ENCODE peak calls at places on chromosomes 5 and 9, in six cellular contexts. N is uterus, A is Peyer's patch, G is transverse colon, X is tibial nerve, L is stomach. D is an unnamed sample.

GRCh38 chr9:133333566-133333965 is 2.4 kb downstream of the SURF6 start:
- DNase-seq in N (no peak), A (no peak), G (no peak), X (no peak), L (no peak), D (peak)

GRCh38 chr5:129094924-129095797 is 612 bp downstream of the ISOC1 start:
- DNase-seq in N (peak), A (peak), G (peak), X (peak), L (peak), D (peak)

GRCh38 chr9:20623021-20623747 is 885 bp upstream of the MLLT3 start:
- DNase-seq in N (peak), A (peak), G (peak), X (no peak), L (peak), D (peak)

GRCh38 chr5:42597318-42597937 is 159.2 kb upstream of the CCDC152 start:
- DNase-seq in N (no peak), A (no peak), G (no peak), X (no peak), L (no peak), D (no peak)

GRCh38 chr9:124721109-124721850 is 49.8 kb downstream of the NR6A1 start:
- DNase-seq in N (no peak), A (no peak), G (no peak), X (no peak), L (no peak), D (no peak)

GRCh38 chr5:80308526-80308925 is 11.3 kb upstream of the SPZ1 start:
- DNase-seq in N (no peak), A (no peak), G (no peak), X (no peak), L (no peak), D (peak)

GRCh38 chr5:159099049-159099760 is 511 bp downstream of the EBF1 start:
- DNase-seq in N (peak), A (peak), G (no peak), X (no peak), L (no peak), D (peak)

GRCh38 chr5:176776916-176777315 is 33.4 kb upstream of the UNC5A start:
- DNase-seq in N (no peak), A (peak), G (no peak), X (no peak), L (no peak), D (peak)

GRCh38 chr5:61139094-61139873 is 23.0 kb downstream of the SMIM15 start:
- DNase-seq in N (no peak), A (no peak), G (no peak), X (no peak), L (no peak), D (no peak)

GRCh38 chr5:73365301-73365853 is 83.2 kb downstream of the FOXD1 start:
- DNase-seq in N (no peak), A (no peak), G (no peak), X (no peak), L (no peak), D (no peak)

GRCh38 chr5:124328201-124328600 is 418.2 kb downstream of the ZNF608 start:
- DNase-seq in N (no peak), A (no peak), G (no peak), X (no peak), L (no peak), D (no peak)

GRCh38 chr9:124054671-124055212 is 43.2 kb downstream of the LHX2 start:
- DNase-seq in N (no peak), A (no peak), G (no peak), X (no peak), L (no peak), D (no peak)

GRCh38 chr5:165913059-165913458 is 2378.4 kb upstream of the WWC1 start:
- DNase-seq in N (no peak), A (no peak), G (no peak), X (no peak), L (no peak), D (no peak)

GRCh38 chr9:132384376-132384775 is 22.3 kb downstream of the TTF1 start:
- DNase-seq in N (no peak), A (no peak), G (no peak), X (no peak), L (no peak), D (no peak)

GRCh38 chr5:147690595-147690994 is 91.9 kb downstream of the JAKMIP2 start:
- DNase-seq in N (no peak), A (no peak), G (no peak), X (no peak), L (peak), D (no peak)

GRCh38 chr9:136252281-136252680 is 6.7 kb upstream of the QSOX2 start:
- DNase-seq in N (no peak), A (no peak), G (no peak), X (no peak), L (no peak), D (no peak)

GRCh38 chr9:130601100-130601499 is 21.7 kb downstream of the FUBP3 start:
- DNase-seq in N (no peak), A (no peak), G (no peak), X (no peak), L (no peak), D (no peak)

GRCh38 chr9:130597228-130597627 is 17.9 kb downstream of the FUBP3 start:
- DNase-seq in N (no peak), A (no peak), G (no peak), X (no peak), L (no peak), D (no peak)

GRCh38 chr9:130593020-130593419 is 13.6 kb downstream of the FUBP3 start:
- DNase-seq in N (no peak), A (no peak), G (no peak), X (no peak), L (no peak), D (no peak)

GRCh38 chr9:130599625-130600024 is 20.2 kb downstream of the FUBP3 start:
- DNase-seq in N (no peak), A (no peak), G (no peak), X (no peak), L (no peak), D (no peak)

GRCh38 chr9:130598188-130598587 is 18.8 kb downstream of the FUBP3 start:
- DNase-seq in N (no peak), A (no peak), G (no peak), X (no peak), L (no peak), D (no peak)
- H3K27ac ChIP-seq in N (no peak), A (no peak), G (no peak), X (no peak), L (no peak), D (no peak)

GRCh38 chr5:127072861-127073846 is at the start of gene C5orf63:
- DNase-seq in N (peak), A (peak), G (peak), X (peak), L (peak), D (peak)
- TF ChIP-seq POLR2A in N (no peak), A (peak), G (peak), X (no peak), L (no peak), D (no peak)

DNA sequence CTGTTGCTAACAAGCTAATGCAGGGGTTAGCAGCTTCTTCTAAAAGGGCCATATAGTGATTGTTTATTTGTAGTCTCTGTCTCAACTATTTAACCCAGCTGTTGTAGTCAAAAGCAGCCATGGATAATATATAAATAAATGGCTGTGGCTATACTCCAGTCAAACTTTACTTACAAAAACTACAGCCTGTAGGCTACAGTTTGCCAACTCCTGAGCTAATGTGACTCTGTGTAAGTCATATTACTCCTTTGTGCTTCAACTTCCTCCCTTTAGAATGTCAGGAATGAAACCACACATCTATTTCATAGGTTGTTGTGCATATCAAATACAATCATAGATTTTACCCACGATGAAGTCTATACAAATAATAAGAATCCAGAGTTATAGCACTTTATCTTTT is 21.7 kb downstream of the STOM start:
- DNase-seq in N (no peak), A (no peak), G (no peak), X (no peak), L (no peak), D (no peak)
- H3K27ac ChIP-seq in N (peak), A (no peak), G (peak), X (no peak), L (peak), D (peak)

DNA sequence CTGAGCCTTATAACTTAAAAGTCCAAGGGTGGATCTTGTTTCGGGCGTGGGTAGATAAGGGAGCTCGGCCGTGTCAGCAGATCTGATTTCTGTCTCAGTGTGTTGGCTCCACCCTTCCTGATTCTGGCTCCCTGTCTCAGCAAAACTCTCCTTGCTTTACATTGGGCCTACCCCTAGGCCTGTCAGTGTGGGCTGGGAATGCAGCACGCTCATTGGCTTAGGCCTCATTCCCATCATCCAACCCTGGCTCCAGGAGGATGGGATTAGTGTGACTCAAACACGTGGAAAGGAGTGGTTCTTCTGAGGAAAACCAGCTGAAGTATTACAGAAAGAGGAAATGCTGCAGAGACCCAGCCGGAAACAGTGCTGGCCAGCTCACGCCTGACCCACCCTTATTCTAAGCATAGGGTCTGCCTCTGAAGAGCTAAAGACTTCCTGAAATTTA is 59.9 kb downstream of the ZFAND5 start:
- DNase-seq in N (peak), A (peak), G (peak), X (no peak), L (peak), D (peak)
- TF ChIP-seq POLR2A in N (peak), A (peak), G (peak), X (peak), L (no peak), D (no peak)

DNA sequence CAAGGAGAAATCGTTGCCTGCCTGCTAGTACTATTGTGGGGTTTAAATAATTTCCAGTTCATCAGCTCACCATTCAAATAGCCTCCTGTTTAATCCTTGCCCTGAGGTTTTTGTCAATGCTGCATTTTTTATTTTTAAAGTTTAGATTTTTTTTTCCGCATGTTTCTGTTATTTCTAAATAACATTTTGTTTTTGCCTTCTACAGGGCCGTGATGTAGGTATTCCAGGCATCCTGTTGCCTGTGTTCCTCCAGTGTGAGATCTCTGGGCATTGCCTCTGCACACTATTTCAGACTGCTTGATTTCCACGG is 124.3 kb downstream of the HSD17B3 start:
- DNase-seq in N (no peak), A (no peak), G (no peak), X (no peak), L (no peak), D (no peak)
- H3K27ac ChIP-seq in N (no peak), A (no peak), G (peak), X (no peak), L (peak), D (no peak)

DNA sequence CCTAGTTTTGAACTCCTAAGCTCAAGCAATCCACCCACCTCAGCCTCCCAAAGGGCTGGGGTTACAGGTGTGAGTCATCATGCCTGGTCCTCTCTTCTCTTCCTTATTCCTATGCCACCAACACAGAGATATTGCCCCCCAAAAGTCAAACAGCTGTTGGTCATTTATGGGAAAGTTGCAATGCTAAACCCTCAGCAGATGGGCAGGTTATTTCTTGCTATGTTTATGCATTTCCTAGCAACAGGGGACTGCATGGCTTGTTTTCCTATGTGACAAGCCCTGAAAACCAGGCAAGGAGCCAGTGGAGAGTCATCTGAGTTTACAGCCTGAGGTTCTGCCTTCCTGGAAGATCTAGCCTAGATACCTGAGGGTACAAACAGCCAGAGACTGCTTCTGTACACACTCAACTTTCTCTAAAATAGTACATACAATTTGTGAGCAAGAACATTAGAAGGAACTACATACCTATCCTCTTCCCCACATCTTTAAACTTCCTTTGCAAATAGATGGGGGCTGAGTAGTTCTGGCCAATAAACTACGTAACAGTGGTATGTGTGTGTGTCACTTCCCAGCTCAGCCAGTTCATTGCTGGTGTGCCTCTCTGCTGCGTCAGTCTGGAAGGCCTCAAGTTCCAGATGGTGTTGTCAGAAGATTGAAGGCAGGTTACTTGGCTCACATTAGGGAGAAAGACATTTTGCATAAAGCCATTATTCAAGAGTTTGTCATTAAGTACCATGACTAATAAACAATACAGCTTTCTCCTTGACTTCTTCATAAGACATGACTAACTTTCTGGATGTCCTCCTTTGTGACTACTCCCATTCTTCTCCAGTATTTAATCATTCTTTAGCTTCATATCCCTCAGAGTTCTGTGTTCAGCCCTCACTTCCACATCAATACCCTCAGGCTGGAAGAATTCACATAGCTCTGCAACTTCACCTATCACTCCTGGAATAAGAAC is 65.3 kb downstream of the CSNK1A1 start:
- DNase-seq in N (peak), A (peak), G (peak), X (no peak), L (peak), D (no peak)
- TF ChIP-seq POLR2A in N (peak), A (peak), G (peak), X (no peak), L (no peak), D (no peak)

DNA sequence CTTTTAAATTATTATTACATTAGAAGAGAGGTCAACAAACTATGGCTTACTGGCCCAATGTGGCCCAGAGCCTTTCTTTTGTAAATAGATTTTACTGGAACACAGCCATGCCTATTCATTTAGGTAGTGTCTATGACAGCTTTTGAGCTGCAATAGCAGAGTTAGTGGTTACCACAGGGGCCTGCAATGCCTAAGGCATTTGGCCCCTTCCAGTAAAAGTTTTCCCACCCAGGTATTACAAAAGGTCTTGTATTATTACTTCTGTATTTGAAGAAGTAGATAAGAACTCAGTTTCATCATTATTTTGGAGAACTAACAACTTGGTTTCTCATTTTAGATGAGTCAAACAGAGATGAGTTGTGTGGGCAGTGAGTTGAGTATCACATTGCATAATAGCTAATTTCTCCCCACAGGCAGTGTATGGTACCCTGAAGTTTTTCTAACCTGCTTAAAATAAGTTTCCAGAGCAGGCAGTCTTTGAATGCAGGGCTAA is 9.5 kb downstream of the MTRR start:
- DNase-seq in N (no peak), A (no peak), G (no peak), X (no peak), L (no peak), D (no peak)
- H3K27ac ChIP-seq in N (no peak), A (no peak), G (peak), X (no peak), L (peak), D (no peak)

GRCh38 chr5:132457371-132458225 is 33.0 kb downstream of the IRF1 start:
- DNase-seq in N (peak), A (peak), G (peak), X (no peak), L (peak), D (peak)
- TF ChIP-seq POLR2A in N (no peak), A (no peak), G (no peak), X (no peak), L (no peak), D (no peak)

GRCh38 chr5:174692381-174692780 is 32.0 kb upstream of the MSX2 start:
- DNase-seq in N (no peak), A (no peak), G (no peak), X (no peak), L (no peak), D (no peak)
- H3K27ac ChIP-seq in N (no peak), A (no peak), G (no peak), X (no peak), L (no peak), D (no peak)